ENCODE peak calls at places on chromosomes 3 and 15, in ten cellular contexts. L is GM12892, Y is SHP77, X is PC-3, O is foreskin fibroblast, C is ecto neural progenitor cell, B is HCT116, T is AG09309, W is activated gamma-delta T cell treated with Interleukin-2 at 50 U/mL for 16 hours, N is hippocampal formation. D is an unnamed sample.
A peak's percentile ranks its signal among the peaks of the same experiment; 100 is the strongest.

GRCh38 chr3:131794766-131795381 is 239.9 kb downstream of the CPNE4 start:
- DNase-seq in T (peak; percentile 31), C (peak; percentile 50), X (peak; percentile 76), N (peak; percentile 10), Y (peak; percentile 17), L (no peak), B (peak; percentile 39), O (peak; percentile 85), W (no peak), D (no peak)

GRCh38 chr15:38176696-38177095 is 75.9 kb upstream of the SPRED1 start:
- DNase-seq in N (no peak), W (no peak), O (no peak), X (no peak), T (no peak), Y (no peak), L (no peak), C (no peak), B (no peak), D (no peak)

GRCh38 chr15:35126236-35126635 is 41.1 kb upstream of the NANOGP8 start:
- DNase-seq in B (no peak), L (no peak), X (no peak), Y (no peak), N (no peak), W (no peak), T (no peak), C (no peak), O (peak; percentile 6), D (no peak)

GRCh38 chr3:71112576-71112975 is 471.0 kb downstream of the FOXP1 start:
- DNase-seq in B (no peak), C (no peak), O (no peak), X (no peak), N (no peak), Y (no peak), W (no peak), T (no peak), L (no peak), D (no peak)

GRCh38 chr3:64645236-64645635 is 42.6 kb downstream of the ADAMTS9 start:
- DNase-seq in C (no peak), Y (no peak), X (no peak), O (peak; percentile 36), B (no peak), L (no peak), T (no peak), N (no peak), W (no peak), D (no peak)

GRCh38 chr3:86988235-86988634 is 2.7 kb downstream of the VGLL3 start:
- DNase-seq in X (peak; percentile 61), L (no peak), N (no peak), W (no peak), Y (no peak), C (no peak), T (peak; percentile 67), O (peak; percentile 89), B (no peak), D (no peak)

GRCh38 chr3:109685084-109686079 is 348.0 kb upstream of the DPPA4 start:
- DNase-seq in Y (no peak), O (peak; percentile 95), T (peak; percentile 90), B (peak; percentile 93), W (no peak), N (no peak), C (no peak), L (no peak), X (peak; percentile 99), D (no peak)

GRCh38 chr3:20125289-20125688 is 60.7 kb downstream of the SGO1 start:
- DNase-seq in W (no peak), X (no peak), Y (no peak), L (no peak), N (no peak), T (no peak), O (no peak), B (no peak), C (no peak), D (no peak)

GRCh38 chr15:98292442-98293240 is 332.1 kb downstream of the ARRDC4 start:
- DNase-seq in N (peak; percentile 35), X (peak; percentile 38), W (no peak), L (peak; percentile 42), T (no peak), B (peak; percentile 21), C (peak; percentile 83), O (peak; percentile 44), Y (peak; percentile 7), D (no peak)

GRCh38 chr3:28287046-28287445 is 45.6 kb downstream of the CMC1 start:
- DNase-seq in L (no peak), O (no peak), C (no peak), T (no peak), X (no peak), N (no peak), B (no peak), W (no peak), Y (no peak), D (no peak)

GRCh38 chr15:100353469-100353868 is 11.7 kb upstream of the ADAMTS17 start:
- DNase-seq in T (no peak), C (no peak), O (no peak), L (no peak), Y (no peak), B (no peak), X (no peak), N (no peak), W (no peak), D (no peak)

GRCh38 chr15:28901587-28901980 is 15.8 kb downstream of the APBA2 start:
- DNase-seq in O (no peak), X (no peak), B (no peak), N (no peak), Y (no peak), C (no peak), T (no peak), W (no peak), L (no peak), D (no peak)

GRCh38 chr15:89192136-89192535 is 29.2 kb downstream of the RLBP1 start:
- DNase-seq in B (no peak), W (no peak), C (no peak), X (no peak), T (no peak), O (no peak), Y (no peak), L (no peak), N (no peak), D (no peak)

GRCh38 chr3:77601853-77602440 is 562.0 kb downstream of the ROBO2 start:
- DNase-seq in T (no peak), C (no peak), W (no peak), X (no peak), O (no peak), L (no peak), B (no peak), Y (no peak), N (no peak), D (no peak)

GRCh38 chr3:55486857-55487375 is at the start of gene WNT5A:
- DNase-seq in X (peak; percentile 56), Y (no peak), L (no peak), B (no peak), N (no peak), O (peak; percentile 76), C (peak; percentile 82), W (no peak), T (no peak), D (peak; percentile 87)

GRCh38 chr3:105040026-105040622 is 326.6 kb upstream of the ALCAM start:
- DNase-seq in X (no peak), N (no peak), Y (no peak), L (no peak), B (no peak), W (no peak), T (no peak), O (peak; percentile 5), C (no peak), D (no peak)

GRCh38 chr3:183215591-183216202 is 37.4 kb upstream of the B3GNT5 start:
- DNase-seq in B (no peak), Y (no peak), X (no peak), L (no peak), C (no peak), T (no peak), O (no peak), W (no peak), N (no peak), D (peak; percentile 2)

GRCh38 chr15:101027273-101027901 is 108.2 kb downstream of the LRRK1 start:
- DNase-seq in T (no peak), O (no peak), B (no peak), Y (peak; percentile 17), L (no peak), N (no peak), X (no peak), W (no peak), C (peak; percentile 30), D (peak; percentile 84)

GRCh38 chr3:185225523-185225922 is 28.3 kb downstream of the EHHADH start:
- DNase-seq in O (peak; percentile 73), L (no peak), B (no peak), W (no peak), T (peak; percentile 20), N (no peak), C (no peak), X (peak; percentile 10), Y (no peak), D (no peak)

GRCh38 chr3:70606018-70606417 is 293.6 kb upstream of the MDFIC2 start:
- DNase-seq in N (no peak), Y (no peak), B (no peak), W (no peak), X (no peak), T (no peak), C (no peak), L (no peak), O (no peak), D (no peak)

GRCh38 chr15:78715930-78716329 is 74.9 kb upstream of the CHRNB4 start:
- DNase-seq in L (no peak), C (no peak), W (no peak), B (no peak), O (peak; percentile 78), X (peak; percentile 71), T (peak; percentile 25), N (no peak), Y (no peak), D (no peak)

GRCh38 chr3:116339441-116340028 is 105.8 kb downstream of the LSAMP start:
- DNase-seq in W (no peak), N (no peak), X (no peak), B (no peak), C (no peak), L (no peak), Y (no peak), T (no peak), O (peak; percentile 87), D (no peak)

GRCh38 chr3:149480326-149481017 is 6.0 kb downstream of the TM4SF4 start:
- DNase-seq in O (peak; percentile 94), C (peak; percentile 83), Y (peak; percentile 94), W (peak; percentile 9), N (peak; percentile 58), L (peak; percentile 36), T (peak; percentile 47), X (peak; percentile 94), B (peak; percentile 76), D (peak; percentile 87)

GRCh38 chr3:23159929-23160328 is 43.2 kb upstream of the UBE2E2 start:
- DNase-seq in N (no peak), C (no peak), O (peak; percentile 89), T (peak; percentile 62), W (no peak), X (peak; percentile 86), B (no peak), Y (no peak), L (no peak), D (no peak)

GRCh38 chr3:129023909-129024308 is 22.8 kb downstream of the EFCC1 start:
- DNase-seq in X (peak; percentile 53), T (no peak), O (peak; percentile 51), C (no peak), Y (no peak), L (no peak), W (no peak), N (no peak), B (no peak), D (no peak)

GRCh38 chr15:57611938-57612337 is 20.2 kb downstream of the MYZAP start:
- DNase-seq in N (peak; percentile 7), C (no peak), Y (peak; percentile 20), L (no peak), O (peak; percentile 58), T (no peak), X (peak; percentile 84), W (no peak), B (peak; percentile 34), D (no peak)

GRCh38 chr3:142987080-142987700 is 14.2 kb upstream of the U2SURP start:
- DNase-seq in L (no peak), O (peak; percentile 63), X (peak; percentile 66), Y (peak; percentile 27), C (no peak), B (no peak), N (no peak), T (no peak), W (no peak), D (no peak)

D was measured in osteocyte.